ENCODE peak calls at places on chromosomes 2 and 18, in four cellular contexts. M is H9, P is PC-3, U is endodermal cell. L is an unnamed sample.
A peak's percentile ranks its signal among the peaks of the same experiment; 100 is the strongest.

GRCh38 chr2:215032153-215032552 is 106.3 kb downstream of the ABCA12 start:
- DNase-seq in M (no peak), P (no peak), U (no peak), L (no peak)

GRCh38 chr18:57984490-57985109 is 59.4 kb upstream of the NEDD4L start:
- DNase-seq in M (no peak), P (no peak), U (no peak), L (no peak)

GRCh38 chr18:73791081-73791480 is 356.6 kb downstream of the FBXO15 start:
- DNase-seq in M (no peak), P (no peak), U (no peak), L (no peak)

GRCh38 chr18:64017870-64018269 is 48.0 kb downstream of the SERPINB8 start:
- DNase-seq in M (no peak), P (peak; percentile 60), U (no peak), L (no peak)

GRCh38 chr2:205245652-205246051 is 436.6 kb upstream of the NRP2 start:
- DNase-seq in M (no peak), P (peak; percentile 47), U (no peak), L (no peak)

GRCh38 chr2:392921-393270 is 105.0 kb upstream of the ALKAL2 start:
- DNase-seq in M (no peak), P (no peak), U (peak; percentile 44), L (no peak)

GRCh38 chr18:3703732-3704176 is 253.8 kb downstream of the TGIF1 start:
- DNase-seq in M (peak; percentile 62), P (peak; percentile 71), U (peak; percentile 86), L (no peak)

GRCh38 chr18:21315741-21316187 is 73.7 kb downstream of the GREB1L start:
- DNase-seq in M (peak; percentile 73), P (no peak), U (peak; percentile 80), L (no peak)

GRCh38 chr2:98910349-98911125 is 25.5 kb downstream of the CRACDL start:
- DNase-seq in M (no peak), P (no peak), U (peak; percentile 18), L (peak; percentile 34)

GRCh38 chr18:21682276-21683051 is 22.1 kb downstream of the ABHD3 start:
- DNase-seq in M (no peak), P (no peak), U (no peak), L (no peak)

GRCh38 chr2:16559263-16559662 is 106.4 kb downstream of the CYRIA start:
- DNase-seq in M (no peak), P (no peak), U (no peak), L (no peak)

GRCh38 chr18:76932026-76932819 is 109.9 kb downstream of the ZNF236 start:
- DNase-seq in M (no peak), P (no peak), U (no peak), L (no peak)

GRCh38 chr2:12928706-12929291 is 212.1 kb downstream of the TRIB2 start:
- DNase-seq in M (no peak), P (peak; percentile 80), U (no peak), L (no peak)

GRCh38 chr2:188032306-188032705 is 259.4 kb upstream of the GULP1 start:
- DNase-seq in M (peak; percentile 85), P (no peak), U (peak; percentile 90), L (no peak)

GRCh38 chr2:188028739-188029138 is 262.9 kb upstream of the GULP1 start:
- DNase-seq in M (peak; percentile 63), P (no peak), U (peak; percentile 66), L (no peak)

GRCh38 chr2:188032786-188033185 is 258.9 kb upstream of the GULP1 start:
- DNase-seq in M (peak; percentile 61), P (no peak), U (peak; percentile 76), L (no peak)
- H3K9ac ChIP-seq in M (peak overlapping the region; percentile 46), P (no peak overlapping the region), U (peak overlapping the region; percentile 88), L (no peak overlapping the region)

GRCh38 chr2:134739879-134740301 is 21.1 kb upstream of the TMEM163 start:
- DNase-seq in M (no peak), P (peak; percentile 25), U (no peak), L (no peak)
- H3K9ac ChIP-seq in M (no peak overlapping the region), P (no peak overlapping the region), U (no peak overlapping the region), L (no peak overlapping the region)

DNA sequence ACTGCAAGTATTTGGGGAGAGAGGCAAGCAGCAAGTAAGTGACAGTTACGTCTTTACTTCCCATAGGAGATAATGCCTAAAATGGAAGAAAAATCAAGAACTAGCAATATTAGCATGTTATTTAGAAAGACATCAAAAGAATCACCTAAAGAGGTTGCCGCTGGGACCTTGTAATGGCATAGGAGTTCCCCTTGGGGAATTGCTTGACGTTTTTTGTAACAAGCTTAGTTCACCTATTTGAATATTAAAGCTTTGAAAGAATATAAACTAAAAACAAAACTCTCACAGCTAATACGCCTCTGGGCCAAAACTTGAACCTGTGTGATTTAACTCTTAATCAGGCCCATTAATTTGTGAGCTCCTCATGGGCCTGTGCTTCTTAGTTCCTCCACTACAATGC is 89.0 kb downstream of the AAK1 start:
- DNase-seq in M (no peak), P (no peak), U (no peak), L (no peak)
- H3K9ac ChIP-seq in M (no peak overlapping the region), P (no peak overlapping the region), U (no peak overlapping the region), L (no peak overlapping the region)

GRCh38 chr2:39099820-39100728 is 20.8 kb downstream of the SOS1 start:
- DNase-seq in M (no peak), P (peak; percentile 46), U (no peak), L (no peak)
- H3K9ac ChIP-seq in M (no peak overlapping the region), P (no peak overlapping the region), U (no peak overlapping the region), L (no peak overlapping the region)

DNA sequence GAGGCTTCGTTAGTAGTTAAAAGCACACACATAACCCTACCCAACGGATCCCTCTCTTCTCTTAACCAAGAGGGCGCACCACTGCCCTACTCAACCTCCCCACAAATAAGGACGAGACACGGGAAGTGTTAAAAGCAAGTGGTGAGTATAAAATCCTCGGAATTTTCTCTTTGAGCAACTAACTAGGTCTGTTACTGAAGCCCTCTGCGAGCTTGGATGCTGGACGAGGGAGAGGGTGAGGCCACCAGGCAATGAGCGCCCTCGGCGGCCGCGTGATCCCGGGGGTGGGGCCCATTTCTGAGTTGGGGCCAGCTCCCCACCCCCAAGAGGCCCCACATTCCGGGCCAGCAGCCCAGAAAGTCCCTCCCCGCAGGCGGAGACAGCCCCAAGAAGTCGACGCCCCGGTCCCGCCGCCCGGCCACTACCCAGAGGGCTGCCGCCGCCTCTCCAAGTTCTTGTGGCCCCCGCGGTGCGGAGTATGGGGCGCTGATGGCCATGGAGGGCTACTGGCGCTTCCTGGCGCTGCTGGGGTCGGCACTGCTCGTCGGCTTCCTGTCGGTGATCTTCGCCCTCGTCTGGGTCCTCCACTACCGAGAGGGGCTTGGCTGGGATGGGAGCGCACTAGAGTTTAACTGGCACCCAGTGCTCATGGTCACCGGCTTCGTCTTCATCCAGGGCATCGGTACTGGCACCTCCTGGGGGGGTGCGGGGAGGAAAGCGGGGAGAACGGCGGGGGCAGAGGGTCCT is at the start of gene CYBRD1:
- DNase-seq in M (peak; percentile 67), P (no peak), U (peak; percentile 88), L (peak; percentile 95)
- H3K9ac ChIP-seq in M (peak within 1 kb of the TSS; percentile 66), P (peak within 1 kb of the TSS; percentile 33), U (peak within 1 kb of the TSS; percentile 70), L (peak within 1 kb of the TSS; percentile 49)

L was measured in kidney.